ENCODE peak calls at places on chromosomes 11 and 22, in ten cellular contexts. One of them, this sample, is unnamed. For H3K36me3 and H3K9me3, the result is how much of the 10 kb centered on the place peaks cover.

GRCh38 chr22:35561796-35562526 is 21.3 kb downstream of the RASD2 start:
- DNase-seq in neural progenitor cell: no peak
- DNase-seq in suprapubic skin: no peak
- DNase-seq in naive thymus-derived CD4-positive, alpha-beta T cell: no peak
- DNase-seq in ovary: no peak
- DNase-seq in keratinocyte: no peak
- DNase-seq in cardiac muscle cell: peak
- DNase-seq in left ventricle myocardium inferior: no peak
- DNase-seq in CD8-positive, alpha-beta T cell: no peak
- DNase-seq in endothelial cell of umbilical vein: no peak
- DNase-seq in this sample: no peak

GRCh38 chr22:40838486-40838885 is 18.0 kb downstream of the ST13 start:
- DNase-seq in neural progenitor cell: no peak
- DNase-seq in suprapubic skin: no peak
- DNase-seq in naive thymus-derived CD4-positive, alpha-beta T cell: no peak
- DNase-seq in ovary: no peak
- DNase-seq in keratinocyte: no peak
- DNase-seq in cardiac muscle cell: no peak
- DNase-seq in left ventricle myocardium inferior: no peak
- DNase-seq in CD8-positive, alpha-beta T cell: no peak
- DNase-seq in endothelial cell of umbilical vein: no peak
- DNase-seq in this sample: no peak

GRCh38 chr22:50112151-50113118 is 22.6 kb downstream of the MOV10L1 start:
- DNase-seq in neural progenitor cell: no peak
- DNase-seq in suprapubic skin: no peak
- DNase-seq in naive thymus-derived CD4-positive, alpha-beta T cell: no peak
- DNase-seq in ovary: no peak
- DNase-seq in keratinocyte: no peak
- DNase-seq in cardiac muscle cell: peak
- DNase-seq in left ventricle myocardium inferior: no peak
- DNase-seq in CD8-positive, alpha-beta T cell: peak
- DNase-seq in endothelial cell of umbilical vein: peak
- DNase-seq in this sample: no peak

GRCh38 chr11:128480665-128481064 is 106.7 kb downstream of the ETS1 start:
- DNase-seq in neural progenitor cell: no peak
- DNase-seq in suprapubic skin: no peak
- DNase-seq in naive thymus-derived CD4-positive, alpha-beta T cell: no peak
- DNase-seq in ovary: no peak
- DNase-seq in keratinocyte: no peak
- DNase-seq in cardiac muscle cell: no peak
- DNase-seq in left ventricle myocardium inferior: no peak
- DNase-seq in CD8-positive, alpha-beta T cell: no peak
- DNase-seq in endothelial cell of umbilical vein: no peak
- DNase-seq in this sample: no peak

GRCh38 chr11:45407226-45407625 is 121.1 kb upstream of the SYT13 start:
- DNase-seq in neural progenitor cell: no peak
- DNase-seq in suprapubic skin: no peak
- DNase-seq in naive thymus-derived CD4-positive, alpha-beta T cell: no peak
- DNase-seq in ovary: no peak
- DNase-seq in keratinocyte: no peak
- DNase-seq in cardiac muscle cell: no peak
- DNase-seq in left ventricle myocardium inferior: no peak
- DNase-seq in CD8-positive, alpha-beta T cell: no peak
- DNase-seq in endothelial cell of umbilical vein: no peak
- DNase-seq in this sample: no peak

GRCh38 chr11:133986545-133986944 is 29.8 kb upstream of the IGSF9B start:
- DNase-seq in neural progenitor cell: no peak
- DNase-seq in suprapubic skin: no peak
- DNase-seq in naive thymus-derived CD4-positive, alpha-beta T cell: no peak
- DNase-seq in ovary: no peak
- DNase-seq in keratinocyte: no peak
- DNase-seq in cardiac muscle cell: no peak
- DNase-seq in left ventricle myocardium inferior: no peak
- DNase-seq in CD8-positive, alpha-beta T cell: no peak
- DNase-seq in endothelial cell of umbilical vein: no peak
- DNase-seq in this sample: no peak

GRCh38 chr22:42651134-42651533 is 1.9 kb upstream of the CYB5R3 start:
- DNase-seq in neural progenitor cell: no peak
- DNase-seq in suprapubic skin: no peak
- DNase-seq in naive thymus-derived CD4-positive, alpha-beta T cell: no peak
- DNase-seq in ovary: no peak
- DNase-seq in keratinocyte: no peak
- DNase-seq in cardiac muscle cell: no peak
- DNase-seq in left ventricle myocardium inferior: no peak
- DNase-seq in CD8-positive, alpha-beta T cell: no peak
- DNase-seq in endothelial cell of umbilical vein: no peak
- DNase-seq in this sample: no peak

GRCh38 chr11:13963949-13964770 is 1.6 kb downstream of the SPON1 start:
- DNase-seq in neural progenitor cell: peak
- DNase-seq in suprapubic skin: no peak
- DNase-seq in naive thymus-derived CD4-positive, alpha-beta T cell: peak
- DNase-seq in ovary: peak
- DNase-seq in keratinocyte: no peak
- DNase-seq in cardiac muscle cell: no peak
- DNase-seq in left ventricle myocardium inferior: peak
- DNase-seq in CD8-positive, alpha-beta T cell: no peak
- DNase-seq in endothelial cell of umbilical vein: no peak
- DNase-seq in this sample: no peak

GRCh38 chr11:124917115-124917637 is 1.9 kb upstream of the HEPN1 start:
- DNase-seq in neural progenitor cell: no peak
- DNase-seq in suprapubic skin: no peak
- DNase-seq in naive thymus-derived CD4-positive, alpha-beta T cell: no peak
- DNase-seq in ovary: no peak
- DNase-seq in keratinocyte: no peak
- DNase-seq in cardiac muscle cell: peak
- DNase-seq in left ventricle myocardium inferior: no peak
- DNase-seq in CD8-positive, alpha-beta T cell: no peak
- DNase-seq in endothelial cell of umbilical vein: no peak
- DNase-seq in this sample: no peak

GRCh38 chr22:19287076-19287724 is 4.3 kb downstream of the CLTCL1 start:
- DNase-seq in neural progenitor cell: peak
- DNase-seq in suprapubic skin: no peak
- DNase-seq in naive thymus-derived CD4-positive, alpha-beta T cell: no peak
- DNase-seq in ovary: no peak
- DNase-seq in keratinocyte: peak
- DNase-seq in cardiac muscle cell: peak
- DNase-seq in left ventricle myocardium inferior: no peak
- DNase-seq in CD8-positive, alpha-beta T cell: no peak
- DNase-seq in endothelial cell of umbilical vein: no peak
- DNase-seq in this sample: no peak

GRCh38 chr11:95835351-95835750 is 45.1 kb downstream of the CEP57 start:
- DNase-seq in neural progenitor cell: no peak
- DNase-seq in suprapubic skin: no peak
- DNase-seq in naive thymus-derived CD4-positive, alpha-beta T cell: no peak
- DNase-seq in ovary: no peak
- DNase-seq in keratinocyte: no peak
- DNase-seq in cardiac muscle cell: no peak
- DNase-seq in left ventricle myocardium inferior: no peak
- DNase-seq in CD8-positive, alpha-beta T cell: no peak
- DNase-seq in endothelial cell of umbilical vein: no peak
- DNase-seq in this sample: no peak

GRCh38 chr11:95833378-95833777 is 43.1 kb downstream of the CEP57 start:
- DNase-seq in neural progenitor cell: no peak
- DNase-seq in suprapubic skin: no peak
- DNase-seq in naive thymus-derived CD4-positive, alpha-beta T cell: no peak
- DNase-seq in ovary: no peak
- DNase-seq in keratinocyte: no peak
- DNase-seq in cardiac muscle cell: no peak
- DNase-seq in left ventricle myocardium inferior: no peak
- DNase-seq in CD8-positive, alpha-beta T cell: no peak
- DNase-seq in endothelial cell of umbilical vein: no peak
- DNase-seq in this sample: no peak

GRCh38 chr11:95831198-95831883 is 41.0 kb downstream of the CEP57 start:
- DNase-seq in neural progenitor cell: no peak
- DNase-seq in suprapubic skin: no peak
- DNase-seq in naive thymus-derived CD4-positive, alpha-beta T cell: no peak
- DNase-seq in ovary: no peak
- DNase-seq in keratinocyte: peak
- DNase-seq in cardiac muscle cell: peak
- DNase-seq in left ventricle myocardium inferior: no peak
- DNase-seq in CD8-positive, alpha-beta T cell: no peak
- DNase-seq in endothelial cell of umbilical vein: peak
- DNase-seq in this sample: no peak

GRCh38 chr11:95832763-95833162 is 42.5 kb downstream of the CEP57 start:
- DNase-seq in neural progenitor cell: no peak
- DNase-seq in suprapubic skin: no peak
- DNase-seq in naive thymus-derived CD4-positive, alpha-beta T cell: no peak
- DNase-seq in ovary: no peak
- DNase-seq in keratinocyte: no peak
- DNase-seq in cardiac muscle cell: peak
- DNase-seq in left ventricle myocardium inferior: no peak
- DNase-seq in CD8-positive, alpha-beta T cell: no peak
- DNase-seq in endothelial cell of umbilical vein: no peak
- DNase-seq in this sample: no peak

GRCh38 chr11:95835768-95836488 is 45.6 kb downstream of the CEP57 start:
- DNase-seq in neural progenitor cell: peak
- DNase-seq in suprapubic skin: no peak
- DNase-seq in naive thymus-derived CD4-positive, alpha-beta T cell: peak
- DNase-seq in ovary: peak
- DNase-seq in keratinocyte: peak
- DNase-seq in cardiac muscle cell: peak
- DNase-seq in left ventricle myocardium inferior: peak
- DNase-seq in CD8-positive, alpha-beta T cell: peak
- DNase-seq in endothelial cell of umbilical vein: peak
- DNase-seq in this sample: no peak
- H3K36me3 ChIP-seq in neural progenitor cell: under half
- H3K36me3 ChIP-seq in suprapubic skin: half or more
- H3K36me3 ChIP-seq in naive thymus-derived CD4-positive, alpha-beta T cell: under half
- H3K36me3 ChIP-seq in ovary: under half
- H3K36me3 ChIP-seq in keratinocyte: under half
- H3K36me3 ChIP-seq in cardiac muscle cell: half or more
- H3K36me3 ChIP-seq in left ventricle myocardium inferior: half or more
- H3K36me3 ChIP-seq in CD8-positive, alpha-beta T cell: under half
- H3K36me3 ChIP-seq in endothelial cell of umbilical vein: under half
- H3K36me3 ChIP-seq in this sample: under half

DNA sequence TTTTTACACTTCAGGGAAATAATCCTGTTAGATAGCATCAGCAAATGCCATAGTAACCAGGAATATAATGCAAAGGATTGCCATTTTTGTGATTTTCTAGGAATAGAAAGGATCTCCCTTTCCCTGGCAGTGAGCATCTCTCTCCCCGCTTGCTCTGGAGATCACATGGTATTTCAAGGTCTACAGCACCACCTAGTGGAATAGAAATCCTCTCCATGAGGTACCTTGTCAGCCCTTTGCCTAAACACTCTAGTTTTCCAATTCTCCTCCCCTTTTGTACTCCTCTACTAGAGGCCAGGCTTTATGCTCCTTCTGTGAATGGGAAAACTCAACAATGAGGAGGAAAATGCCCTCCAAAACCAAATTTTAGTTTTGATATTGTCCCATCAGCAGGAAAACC is 78.4 kb downstream of the XRRA1 start:
- DNase-seq in neural progenitor cell: peak
- DNase-seq in suprapubic skin: no peak
- DNase-seq in naive thymus-derived CD4-positive, alpha-beta T cell: no peak
- DNase-seq in ovary: no peak
- DNase-seq in keratinocyte: no peak
- DNase-seq in cardiac muscle cell: peak
- DNase-seq in left ventricle myocardium inferior: no peak
- DNase-seq in CD8-positive, alpha-beta T cell: no peak
- DNase-seq in endothelial cell of umbilical vein: peak
- DNase-seq in this sample: no peak
- H3K9me3 ChIP-seq in neural progenitor cell: under half
- H3K9me3 ChIP-seq in suprapubic skin: half or more
- H3K9me3 ChIP-seq in naive thymus-derived CD4-positive, alpha-beta T cell: half or more
- H3K9me3 ChIP-seq in ovary: under half
- H3K9me3 ChIP-seq in keratinocyte: under half
- H3K9me3 ChIP-seq in cardiac muscle cell: under half
- H3K9me3 ChIP-seq in left ventricle myocardium inferior: half or more
- H3K9me3 ChIP-seq in CD8-positive, alpha-beta T cell: under half
- H3K9me3 ChIP-seq in endothelial cell of umbilical vein: under half
- H3K9me3 ChIP-seq in this sample: half or more

GRCh38 chr11:1448166-1448825 is 38.3 kb downstream of the MOB2 start:
- DNase-seq in neural progenitor cell: no peak
- DNase-seq in suprapubic skin: no peak
- DNase-seq in naive thymus-derived CD4-positive, alpha-beta T cell: no peak
- DNase-seq in ovary: no peak
- DNase-seq in keratinocyte: no peak
- DNase-seq in cardiac muscle cell: no peak
- DNase-seq in left ventricle myocardium inferior: no peak
- DNase-seq in CD8-positive, alpha-beta T cell: no peak
- DNase-seq in endothelial cell of umbilical vein: no peak
- DNase-seq in this sample: no peak

GRCh38 chr11:1450344-1450875 is 36.2 kb downstream of the MOB2 start:
- DNase-seq in neural progenitor cell: no peak
- DNase-seq in suprapubic skin: no peak
- DNase-seq in naive thymus-derived CD4-positive, alpha-beta T cell: no peak
- DNase-seq in ovary: no peak
- DNase-seq in keratinocyte: no peak
- DNase-seq in cardiac muscle cell: no peak
- DNase-seq in left ventricle myocardium inferior: no peak
- DNase-seq in CD8-positive, alpha-beta T cell: no peak
- DNase-seq in endothelial cell of umbilical vein: no peak
- DNase-seq in this sample: peak

GRCh38 chr11:1449516-1450270 is 36.9 kb downstream of the MOB2 start:
- DNase-seq in neural progenitor cell: peak
- DNase-seq in suprapubic skin: no peak
- DNase-seq in naive thymus-derived CD4-positive, alpha-beta T cell: no peak
- DNase-seq in ovary: no peak
- DNase-seq in keratinocyte: no peak
- DNase-seq in cardiac muscle cell: no peak
- DNase-seq in left ventricle myocardium inferior: no peak
- DNase-seq in CD8-positive, alpha-beta T cell: no peak
- DNase-seq in endothelial cell of umbilical vein: no peak
- DNase-seq in this sample: no peak

GRCh38 chr11:1450958-1451710 is 35.4 kb downstream of the MOB2 start:
- DNase-seq in neural progenitor cell: peak
- DNase-seq in suprapubic skin: no peak
- DNase-seq in naive thymus-derived CD4-positive, alpha-beta T cell: no peak
- DNase-seq in ovary: no peak
- DNase-seq in keratinocyte: no peak
- DNase-seq in cardiac muscle cell: no peak
- DNase-seq in left ventricle myocardium inferior: no peak
- DNase-seq in CD8-positive, alpha-beta T cell: no peak
- DNase-seq in endothelial cell of umbilical vein: no peak
- DNase-seq in this sample: peak

DNA sequence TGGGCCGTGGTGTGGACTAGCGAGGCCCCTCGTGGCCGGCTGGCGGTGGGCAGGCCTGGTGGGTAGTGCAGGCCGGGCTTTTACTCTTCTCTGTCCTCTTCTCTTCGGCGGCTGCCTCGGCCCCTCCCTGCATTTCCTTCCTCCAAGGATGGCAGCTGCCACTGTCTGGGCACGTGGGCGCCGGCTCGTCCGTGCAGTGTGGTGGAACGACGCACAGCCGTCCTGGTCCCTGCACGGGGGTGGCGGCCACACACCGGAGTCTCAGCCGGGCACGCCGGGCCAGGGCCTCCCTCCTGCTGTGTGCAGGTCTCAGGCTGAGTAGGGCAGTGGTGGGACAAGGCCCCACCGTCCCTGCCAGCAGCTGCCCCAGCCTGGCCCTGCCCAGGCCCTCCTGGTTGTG is 37.7 kb downstream of the MOB2 start:
- DNase-seq in neural progenitor cell: no peak
- DNase-seq in suprapubic skin: no peak
- DNase-seq in naive thymus-derived CD4-positive, alpha-beta T cell: no peak
- DNase-seq in ovary: no peak
- DNase-seq in keratinocyte: no peak
- DNase-seq in cardiac muscle cell: no peak
- DNase-seq in left ventricle myocardium inferior: no peak
- DNase-seq in CD8-positive, alpha-beta T cell: no peak
- DNase-seq in endothelial cell of umbilical vein: no peak
- DNase-seq in this sample: no peak
- H3K36me3 ChIP-seq in neural progenitor cell: under half
- H3K36me3 ChIP-seq in suprapubic skin: under half
- H3K36me3 ChIP-seq in naive thymus-derived CD4-positive, alpha-beta T cell: under half
- H3K36me3 ChIP-seq in ovary: under half
- H3K36me3 ChIP-seq in keratinocyte: under half
- H3K36me3 ChIP-seq in cardiac muscle cell: under half
- H3K36me3 ChIP-seq in left ventricle myocardium inferior: under half
- H3K36me3 ChIP-seq in CD8-positive, alpha-beta T cell: under half
- H3K36me3 ChIP-seq in endothelial cell of umbilical vein: under half
- H3K36me3 ChIP-seq in this sample: under half

GRCh38 chr11:34899633-34900016 is 16.6 kb downstream of the APIP start:
- DNase-seq in neural progenitor cell: peak
- DNase-seq in suprapubic skin: no peak
- DNase-seq in naive thymus-derived CD4-positive, alpha-beta T cell: no peak
- DNase-seq in ovary: no peak
- DNase-seq in keratinocyte: no peak
- DNase-seq in cardiac muscle cell: peak
- DNase-seq in left ventricle myocardium inferior: no peak
- DNase-seq in CD8-positive, alpha-beta T cell: no peak
- DNase-seq in endothelial cell of umbilical vein: no peak
- DNase-seq in this sample: no peak
- H3K9me3 ChIP-seq in neural progenitor cell: under half
- H3K9me3 ChIP-seq in suprapubic skin: under half
- H3K9me3 ChIP-seq in naive thymus-derived CD4-positive, alpha-beta T cell: under half
- H3K9me3 ChIP-seq in ovary: under half
- H3K9me3 ChIP-seq in keratinocyte: under half
- H3K9me3 ChIP-seq in cardiac muscle cell: under half
- H3K9me3 ChIP-seq in left ventricle myocardium inferior: half or more
- H3K9me3 ChIP-seq in CD8-positive, alpha-beta T cell: under half
- H3K9me3 ChIP-seq in endothelial cell of umbilical vein: under half
- H3K9me3 ChIP-seq in this sample: under half

This sample was measured in upper lobe of left lung.